ENCODE peak calls at places on chromosomes 12 and 14, in six cellular contexts. M is Panc1, C is endodermal cell, V is mammary epithelial cell, B is choroid plexus epithelial cell, Z is heart left ventricle. J is an unnamed sample.
A peak's percentile ranks its signal among the peaks of the same experiment; 100 is the strongest.

GRCh38 chr14:66119805-66120204 is 366.4 kb upstream of the CCDC196 start:
- DNase-seq in M (no peak), C (no peak), V (no peak), B (no peak), Z (no peak), J (no peak)

GRCh38 chr12:91055976-91056375 is 1.8 kb downstream of the KERA start:
- DNase-seq in M (no peak), C (no peak), V (no peak), B (no peak), Z (no peak), J (no peak)

GRCh38 chr12:85782711-85783110 is 53.5 kb downstream of the RASSF9 start:
- DNase-seq in M (no peak), C (no peak), V (no peak), B (no peak), Z (no peak), J (no peak)

GRCh38 chr14:89607453-89607852 is 190.4 kb upstream of the FOXN3 start:
- DNase-seq in M (no peak), C (no peak), V (no peak), B (no peak), Z (no peak), J (no peak)

GRCh38 chr12:14982562-14982961 is 9.7 kb downstream of the PDE6H start:
- DNase-seq in M (no peak), C (no peak), V (no peak), B (peak; percentile 45), Z (no peak), J (no peak)

GRCh38 chr12:124277394-124278222 is 17.3 kb upstream of the RFLNA start:
- DNase-seq in M (no peak), C (no peak), V (no peak), B (no peak), Z (no peak), J (no peak)

GRCh38 chr12:68812553-68813241 is 4.7 kb downstream of the MDM2 start:
- DNase-seq in M (no peak), C (no peak), V (no peak), B (no peak), Z (no peak), J (no peak)

GRCh38 chr14:36300337-36300736 is 20.1 kb downstream of the MBIP start:
- DNase-seq in M (no peak), C (no peak), V (no peak), B (peak; percentile 51), Z (no peak), J (no peak)

GRCh38 chr14:69695664-69696527 is 71.0 kb upstream of the SRSF5 start:
- DNase-seq in M (no peak), C (peak; percentile 80), V (peak; percentile 52), B (peak; percentile 68), Z (no peak), J (no peak)

GRCh38 chr14:34538871-34539406 is 562 bp downstream of the EAPP start:
- DNase-seq in M (no peak), C (no peak), V (no peak), B (no peak), Z (no peak), J (no peak)

GRCh38 chr12:123532021-123532420 is 1.5 kb downstream of the RILPL1 start:
- DNase-seq in M (no peak), C (peak; percentile 62), V (peak; percentile 41), B (peak; percentile 71), Z (no peak), J (no peak)

GRCh38 chr14:69226178-69226577 is 33.8 kb upstream of the GALNT16 start:
- DNase-seq in M (no peak), C (no peak), V (no peak), B (no peak), Z (no peak), J (no peak)

GRCh38 chr14:97523936-97524335 is 726.8 kb downstream of the VRK1 start:
- DNase-seq in M (no peak), C (no peak), V (peak; percentile 2), B (no peak), Z (no peak), J (no peak)

GRCh38 chr12:11732023-11732422 is 82.5 kb downstream of the ETV6 start:
- DNase-seq in M (no peak), C (no peak), V (no peak), B (no peak), Z (no peak), J (no peak)

GRCh38 chr12:40222247-40222646 is 2.5 kb upstream of the LRRK2 start:
- DNase-seq in M (no peak), C (no peak), V (no peak), B (peak; percentile 47), Z (no peak), J (no peak)

GRCh38 chr12:131226345-131227265 is 272.9 kb downstream of the ADGRD1 start:
- DNase-seq in M (no peak), C (peak; percentile 79), V (no peak), B (no peak), Z (no peak), J (no peak)

GRCh38 chr12:5840900-5841299 is 104.2 kb downstream of the ANO2 start:
- DNase-seq in M (no peak), C (peak; percentile 76), V (no peak), B (no peak), Z (no peak), J (no peak)

GRCh38 chr14:76701436-76701835 is 59.8 kb upstream of the VASH1 start:
- DNase-seq in M (no peak), C (peak; percentile 13), V (no peak), B (no peak), Z (no peak), J (no peak)

GRCh38 chr12:67280572-67280971 is 11.4 kb downstream of the CAND1 start:
- DNase-seq in M (no peak), C (no peak), V (no peak), B (no peak), Z (no peak), J (no peak)

GRCh38 chr12:125983094-125983783 is 918.0 kb downstream of the AACS start:
- DNase-seq in M (no peak), C (peak; percentile 99), V (no peak), B (peak; percentile 1), Z (peak; percentile 31), J (no peak)

GRCh38 chr12:98736352-98737326 is 91.5 kb downstream of the APAF1 start:
- DNase-seq in M (no peak), C (peak; percentile 85), V (no peak), B (peak; percentile 53), Z (no peak), J (no peak)

GRCh38 chr12:11580125-11580751 is 69.2 kb upstream of the ETV6 start:
- DNase-seq in M (no peak), C (no peak), V (peak; percentile 99), B (peak; percentile 87), Z (no peak), J (peak; percentile 62)

GRCh38 chr14:63134801-63135200 is 69.4 kb upstream of the RHOJ start:
- DNase-seq in M (no peak), C (no peak), V (no peak), B (peak; percentile 35), Z (no peak), J (no peak)

GRCh38 chr14:64879635-64880381 is at the start of gene SPTB:
- DNase-seq in M (no peak), C (peak; percentile 88), V (no peak), B (no peak), Z (peak; percentile 84), J (no peak)

GRCh38 chr12:67220065-67220464 is 49.1 kb upstream of the CAND1 start:
- DNase-seq in M (no peak), C (peak; percentile 72), V (no peak), B (peak; percentile 19), Z (no peak), J (no peak)

GRCh38 chr12:27652174-27652763 is 44.0 kb upstream of the REP15 start:
- DNase-seq in M (peak; percentile 69), C (peak; percentile 88), V (peak; percentile 67), B (peak; percentile 91), Z (no peak), J (peak; percentile 26)

GRCh38 chr14:100709956-100710284 is 16.8 kb upstream of the DLK1 start:
- DNase-seq in M (no peak), C (no peak), V (no peak), B (no peak), Z (no peak), J (no peak)
- TF ChIP-seq CTCF in M (no peak), C (no peak), V (no peak), B (no peak), Z (no peak), J (no peak)

GRCh38 chr12:51028126-51028810 is 2.1 kb upstream of the SLC11A2 start:
- DNase-seq in M (peak; percentile 46), C (peak; percentile 84), V (peak; percentile 70), B (peak; percentile 73), Z (no peak), J (no peak)
- TF ChIP-seq CTCF in M (peak; percentile 75), C (peak; percentile 70), V (peak; percentile 60), B (peak; percentile 54), Z (peak; percentile 13), J (peak; percentile 43)

DNA sequence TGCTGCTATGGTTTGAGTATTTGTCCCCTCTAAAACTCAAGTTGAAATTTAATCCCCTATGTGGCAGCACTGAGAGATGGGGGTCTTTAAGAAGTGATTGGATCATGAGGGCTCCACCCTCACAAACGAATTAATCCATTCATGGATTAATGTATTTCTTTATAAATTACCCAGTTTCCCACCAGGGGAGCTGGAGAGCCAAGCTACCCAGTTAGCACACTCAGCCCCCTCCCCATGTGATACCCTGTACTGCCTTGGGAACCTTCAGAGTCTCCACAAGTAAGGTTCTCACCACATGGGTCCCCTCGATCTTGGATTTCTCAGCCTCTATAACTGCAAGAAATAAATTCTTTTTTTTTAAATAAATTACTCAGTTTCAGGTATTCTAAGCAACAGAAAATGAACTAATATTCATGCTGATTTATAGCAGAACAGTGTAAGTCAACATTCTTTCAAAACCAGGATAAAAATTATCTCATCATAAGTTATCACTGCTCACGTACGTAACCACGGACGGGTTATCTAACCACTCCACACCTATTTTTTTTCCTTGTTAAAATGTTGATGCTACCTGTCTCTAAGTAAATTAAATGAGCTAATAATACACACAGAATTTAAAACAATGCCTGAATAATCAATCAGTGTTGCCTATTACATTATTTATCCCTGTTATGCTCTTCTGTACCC is 3.6 kb downstream of the NAP1L1 start:
- DNase-seq in M (no peak), C (peak; percentile 70), V (no peak), B (peak; percentile 20), Z (no peak), J (no peak)
- TF ChIP-seq CTCF in M (peak; percentile 52), C (peak; percentile 65), V (no peak), B (peak; percentile 45), Z (no peak), J (no peak)

GRCh38 chr14:102063092-102063807 is 23.6 kb downstream of the HSP90AA1 start:
- DNase-seq in M (peak; percentile 53), C (peak; percentile 84), V (peak; percentile 84), B (peak; percentile 93), Z (peak; percentile 87), J (peak; percentile 71)
- TF ChIP-seq CTCF in M (no peak), C (peak; percentile 55), V (peak; percentile 62), B (peak; percentile 66), Z (peak; percentile 62), J (peak; percentile 55)

DNA sequence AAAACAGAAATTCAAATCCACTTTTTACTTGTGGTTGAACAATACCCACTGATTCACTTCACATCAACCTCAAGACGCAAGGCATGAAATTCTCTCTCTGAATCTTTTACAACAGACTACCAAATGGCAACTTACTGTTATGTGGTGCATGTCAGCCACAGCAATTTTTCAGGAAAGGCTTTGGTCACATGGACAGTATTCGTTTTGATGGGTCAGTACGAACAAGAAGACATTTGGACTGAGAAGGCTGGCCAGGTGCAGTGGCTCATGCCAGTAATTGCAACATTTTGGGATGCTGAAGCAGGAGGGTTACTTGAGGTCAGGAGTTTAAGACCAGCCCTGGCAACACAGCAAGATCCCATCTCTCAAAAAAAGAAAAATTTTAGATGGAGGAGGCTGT is 144.0 kb downstream of the SEC23A start:
- DNase-seq in M (no peak), C (no peak), V (no peak), B (no peak), Z (no peak), J (no peak)
- TF ChIP-seq CTCF in M (no peak), C (no peak), V (no peak), B (no peak), Z (no peak), J (no peak)

J was measured in BJ.